ENCODE peak calls at places on chromosomes 7 and 10, in five cellular contexts. One of them, this sample, is unnamed.

GRCh38 chr10:117499248-117500105 is 43.1 kb upstream of the EMX2 start:
- DNase-seq in NCI-H2081: no peak
- DNase-seq in substantia nigra: no peak
- DNase-seq in A673: no peak
- DNase-seq in GM10248: no peak
- DNase-seq in this sample: no peak

GRCh38 chr7:78178319-78178718 is 379.7 kb downstream of the PHTF2 start:
- DNase-seq in NCI-H2081: no peak
- DNase-seq in substantia nigra: no peak
- DNase-seq in A673: peak; percentile 20
- DNase-seq in GM10248: no peak
- DNase-seq in this sample: no peak

GRCh38 chr7:44557485-44557884 is 16.2 kb downstream of the DDX56 start:
- DNase-seq in NCI-H2081: no peak
- DNase-seq in substantia nigra: no peak
- DNase-seq in A673: no peak
- DNase-seq in GM10248: no peak
- DNase-seq in this sample: no peak

GRCh38 chr10:26516540-26517101 is 78.5 kb downstream of the APBB1IP start:
- DNase-seq in NCI-H2081: no peak
- DNase-seq in substantia nigra: no peak
- DNase-seq in A673: peak; percentile 15
- DNase-seq in GM10248: no peak
- DNase-seq in this sample: no peak

GRCh38 chr7:158849553-158850389 is 6.6 kb upstream of the DYNC2I1 start:
- DNase-seq in NCI-H2081: peak; percentile 13
- DNase-seq in substantia nigra: no peak
- DNase-seq in A673: no peak
- DNase-seq in GM10248: no peak
- DNase-seq in this sample: no peak

GRCh38 chr7:28433604-28434254 is 21.4 kb downstream of the CREB5 start:
- DNase-seq in NCI-H2081: no peak
- DNase-seq in substantia nigra: no peak
- DNase-seq in A673: peak; percentile 42
- DNase-seq in GM10248: no peak
- DNase-seq in this sample: no peak

GRCh38 chr7:37833107-37833817 is 15.1 kb upstream of the NME8 start:
- DNase-seq in NCI-H2081: peak; percentile 69
- DNase-seq in substantia nigra: peak; percentile 3
- DNase-seq in A673: peak; percentile 67
- DNase-seq in GM10248: peak; percentile 56
- DNase-seq in this sample: no peak

GRCh38 chr10:17429490-17429889 is 24.9 kb downstream of the ST8SIA6 start:
- DNase-seq in NCI-H2081: no peak
- DNase-seq in substantia nigra: no peak
- DNase-seq in A673: no peak
- DNase-seq in GM10248: no peak
- DNase-seq in this sample: no peak

GRCh38 chr10:6014241-6014761 is 37.0 kb upstream of the IL15RA start:
- DNase-seq in NCI-H2081: peak; percentile 12
- DNase-seq in substantia nigra: peak; percentile 3
- DNase-seq in A673: peak; percentile 57
- DNase-seq in GM10248: peak; percentile 75
- DNase-seq in this sample: no peak

GRCh38 chr7:6284461-6285360 is 12.3 kb upstream of the CYTH3 start:
- DNase-seq in NCI-H2081: no peak
- DNase-seq in substantia nigra: no peak
- DNase-seq in A673: no peak
- DNase-seq in GM10248: no peak
- DNase-seq in this sample: no peak

GRCh38 chr10:118792501-118792900 is 37.7 kb upstream of the CACUL1 start:
- DNase-seq in NCI-H2081: no peak
- DNase-seq in substantia nigra: peak; percentile 18
- DNase-seq in A673: no peak
- DNase-seq in GM10248: no peak
- DNase-seq in this sample: no peak

GRCh38 chr10:71132321-71132810 is 80.0 kb upstream of the UNC5B start:
- DNase-seq in NCI-H2081: no peak
- DNase-seq in substantia nigra: no peak
- DNase-seq in A673: no peak
- DNase-seq in GM10248: peak; percentile 8
- DNase-seq in this sample: no peak

GRCh38 chr7:45182856-45183710 is 25.5 kb downstream of the RAMP3 start:
- DNase-seq in NCI-H2081: no peak
- DNase-seq in substantia nigra: no peak
- DNase-seq in A673: no peak
- DNase-seq in GM10248: no peak
- DNase-seq in this sample: no peak

GRCh38 chr7:24337180-24337579 is 53.2 kb downstream of the NPY start:
- DNase-seq in NCI-H2081: no peak
- DNase-seq in substantia nigra: no peak
- DNase-seq in A673: no peak
- DNase-seq in GM10248: no peak
- DNase-seq in this sample: no peak

This sample was measured in posterior cingulate gyrus.